ENCODE peak calls at places on chromosomes 1 and 21, in eight cellular contexts. U is mesenchymal stem cell, Q is HCT116, N is tibial nerve, Z is K562, K is kidney, I is adipocyte, M is lower leg skin. V is an unnamed sample.

GRCh38 chr21:35468991-35469390 is 419.9 kb upstream of the RUNX1 start:
- DNase-seq in I (peak; percentile 4), U (no peak), N (no peak), Z (no peak), Q (no peak), M (no peak), K (no peak), V (no peak)

GRCh38 chr1:119587328-119587727 is 60.7 kb downstream of the ZNF697 start:
- DNase-seq in U (peak; percentile 66), N (no peak), K (no peak), I (peak; percentile 66), Z (no peak), M (no peak), Q (no peak), V (no peak)

GRCh38 chr1:234543442-234544093 is 64.6 kb upstream of the TARBP1 start:
- DNase-seq in I (no peak), M (peak; percentile 72), Z (peak; percentile 39), U (no peak), K (no peak), N (no peak), Q (no peak), V (no peak)

GRCh38 chr1:106325600-106325999 is 730.9 kb upstream of the PRMT6 start:
- DNase-seq in U (no peak), I (no peak), K (no peak), N (no peak), Q (no peak), M (no peak), Z (no peak), V (no peak)

GRCh38 chr1:44377925-44378784 is 23.1 kb upstream of the ERI3 start:
- DNase-seq in U (peak; percentile 57), I (peak; percentile 83), K (no peak), Z (peak; percentile 64), M (peak; percentile 79), N (no peak), Q (peak; percentile 32), V (peak; percentile 62)

GRCh38 chr1:232207089-232207723 is 422.7 kb downstream of the SIPA1L2 start:
- DNase-seq in N (no peak), K (no peak), U (peak; percentile 36), Q (no peak), I (no peak), M (no peak), Z (no peak), V (no peak)

GRCh38 chr1:62299426-62300200 is 19.6 kb downstream of the KANK4 start:
- DNase-seq in U (no peak), Z (no peak), M (no peak), I (no peak), Q (no peak), K (no peak), N (peak; percentile 64), V (no peak)

GRCh38 chr1:170680428-170680827 is 16.5 kb downstream of the PRRX1 start:
- DNase-seq in N (no peak), U (no peak), I (peak; percentile 48), K (no peak), Q (no peak), M (no peak), Z (no peak), V (no peak)

GRCh38 chr1:35717911-35718476 is 690 bp downstream of the C1orf216 start:
- DNase-seq in M (peak; percentile 93), N (no peak), I (peak; percentile 91), K (peak; percentile 87), Q (peak; percentile 13), U (peak; percentile 84), Z (peak; percentile 77), V (peak; percentile 28)

GRCh38 chr1:94025383-94026340 is 95.3 kb downstream of the ABCA4 start:
- DNase-seq in Z (peak; percentile 48), U (peak; percentile 73), K (no peak), Q (peak; percentile 65), N (no peak), I (peak; percentile 94), M (no peak), V (peak; percentile 74)

GRCh38 chr1:89854140-89854539 is 33.3 kb downstream of the LRRC8D start:
- DNase-seq in Z (no peak), K (no peak), M (no peak), N (no peak), Q (no peak), U (no peak), I (no peak), V (no peak)

GRCh38 chr1:3785458-3786157 is 10.7 kb downstream of the LRRC47 start:
- DNase-seq in Q (no peak), U (peak; percentile 14), Z (peak; percentile 69), K (no peak), I (peak; percentile 28), M (no peak), N (no peak), V (peak; percentile 54)

GRCh38 chr21:32753818-32754610 is 17.5 kb downstream of the PAXBP1 start:
- DNase-seq in I (no peak), Q (no peak), Z (no peak), N (no peak), M (no peak), K (no peak), U (no peak), V (no peak)

GRCh38 chr1:42319871-42320484 is 15.1 kb downstream of the FOXJ3 start:
- DNase-seq in Z (no peak), I (no peak), U (peak; percentile 36), N (no peak), M (no peak), Q (no peak), K (no peak), V (no peak)

GRCh38 chr1:33709780-33710713 is 153.8 kb upstream of the HMGB4 start:
- DNase-seq in K (no peak), U (no peak), M (peak; percentile 31), Q (no peak), I (peak; percentile 25), Z (no peak), N (no peak), V (no peak)

GRCh38 chr1:23624440-23624839 is 65.1 kb upstream of the ID3 start:
- DNase-seq in U (no peak), Q (no peak), M (no peak), K (no peak), I (no peak), N (no peak), Z (no peak), V (no peak)

GRCh38 chr1:58251415-58252073 is 295.0 kb downstream of the OMA1 start:
- DNase-seq in K (no peak), N (no peak), I (no peak), U (no peak), Q (peak; percentile 7), M (no peak), Z (peak; percentile 50), V (no peak)

GRCh38 chr1:7408771-7409150 is 362.3 kb upstream of the VAMP3 start:
- DNase-seq in N (no peak), K (peak; percentile 41), M (peak; percentile 76), Q (no peak), Z (no peak), U (no peak), I (no peak), V (no peak)

GRCh38 chr1:29832936-29833335 is 596.6 kb downstream of the PTPRU start:
- DNase-seq in N (no peak), M (peak; percentile 71), Z (no peak), Q (no peak), I (no peak), U (no peak), K (no peak), V (no peak)

GRCh38 chr1:185074307-185074706 is 28.9 kb downstream of the RNF2 start:
- DNase-seq in U (peak; percentile 17), N (no peak), Z (no peak), K (no peak), Q (no peak), M (no peak), I (no peak), V (peak; percentile 16)

GRCh38 chr1:31985430-31985829 is 28.2 kb upstream of the KHDRBS1 start:
- DNase-seq in K (no peak), N (no peak), U (no peak), I (no peak), Z (no peak), Q (no peak), M (no peak), V (no peak)
- H3K4me3 ChIP-seq in K (no peak overlapping the region), N (no peak overlapping the region), U (no peak overlapping the region), I (no peak overlapping the region), Z (no peak overlapping the region), Q (no peak overlapping the region), M (no peak overlapping the region), V (no peak overlapping the region)

GRCh38 chr1:109495738-109496137 is 1.8 kb downstream of the CYB561D1 start:
- DNase-seq in K (no peak), Z (no peak), N (no peak), M (no peak), Q (no peak), I (no peak), U (no peak), V (no peak)
- H3K4me3 ChIP-seq in K (no peak overlapping the region), Z (no peak overlapping the region), N (no peak overlapping the region), M (no peak overlapping the region), Q (no peak overlapping the region), I (no peak overlapping the region), U (no peak overlapping the region), V (no peak overlapping the region)

DNA sequence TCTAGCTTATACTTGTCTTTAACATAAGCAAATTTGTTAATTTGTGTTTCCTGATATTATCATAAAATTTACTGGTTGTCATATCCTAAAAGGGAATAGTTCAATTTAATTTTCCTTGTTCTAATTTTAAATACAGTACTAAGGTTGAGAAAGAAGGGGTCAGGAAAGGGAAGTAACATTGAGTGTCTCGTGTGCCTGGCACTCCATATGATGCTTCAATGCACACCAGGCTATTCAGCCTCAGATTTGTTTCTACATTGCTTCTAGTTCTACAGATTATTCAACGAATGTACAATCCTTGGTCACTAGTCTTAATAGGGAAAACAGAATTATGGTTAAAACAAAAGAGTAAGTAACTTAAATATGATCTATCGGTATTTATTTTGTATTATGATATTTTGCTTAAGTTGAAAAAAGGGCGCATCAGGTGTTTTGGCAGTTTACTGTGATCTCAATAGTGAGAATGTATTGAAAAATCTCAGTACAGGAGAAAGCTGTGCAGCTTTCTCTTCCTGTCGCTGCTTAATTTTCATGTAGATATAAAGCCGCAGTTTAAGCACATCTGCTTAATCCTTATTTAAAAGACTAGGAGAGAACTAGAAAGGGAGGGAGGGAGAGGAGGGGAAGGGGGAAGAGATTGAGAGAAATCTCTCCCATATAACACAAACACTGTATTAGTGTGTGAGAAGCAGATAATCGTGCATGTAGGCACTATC is 13.0 kb downstream of the PTPRC start:
- DNase-seq in N (no peak), U (no peak), I (no peak), K (no peak), M (no peak), Z (no peak), Q (no peak), V (no peak)
- H3K4me3 ChIP-seq in N (no peak overlapping the region), U (no peak overlapping the region), I (no peak overlapping the region), K (no peak overlapping the region), M (no peak overlapping the region), Z (no peak overlapping the region), Q (no peak overlapping the region), V (no peak overlapping the region)

DNA sequence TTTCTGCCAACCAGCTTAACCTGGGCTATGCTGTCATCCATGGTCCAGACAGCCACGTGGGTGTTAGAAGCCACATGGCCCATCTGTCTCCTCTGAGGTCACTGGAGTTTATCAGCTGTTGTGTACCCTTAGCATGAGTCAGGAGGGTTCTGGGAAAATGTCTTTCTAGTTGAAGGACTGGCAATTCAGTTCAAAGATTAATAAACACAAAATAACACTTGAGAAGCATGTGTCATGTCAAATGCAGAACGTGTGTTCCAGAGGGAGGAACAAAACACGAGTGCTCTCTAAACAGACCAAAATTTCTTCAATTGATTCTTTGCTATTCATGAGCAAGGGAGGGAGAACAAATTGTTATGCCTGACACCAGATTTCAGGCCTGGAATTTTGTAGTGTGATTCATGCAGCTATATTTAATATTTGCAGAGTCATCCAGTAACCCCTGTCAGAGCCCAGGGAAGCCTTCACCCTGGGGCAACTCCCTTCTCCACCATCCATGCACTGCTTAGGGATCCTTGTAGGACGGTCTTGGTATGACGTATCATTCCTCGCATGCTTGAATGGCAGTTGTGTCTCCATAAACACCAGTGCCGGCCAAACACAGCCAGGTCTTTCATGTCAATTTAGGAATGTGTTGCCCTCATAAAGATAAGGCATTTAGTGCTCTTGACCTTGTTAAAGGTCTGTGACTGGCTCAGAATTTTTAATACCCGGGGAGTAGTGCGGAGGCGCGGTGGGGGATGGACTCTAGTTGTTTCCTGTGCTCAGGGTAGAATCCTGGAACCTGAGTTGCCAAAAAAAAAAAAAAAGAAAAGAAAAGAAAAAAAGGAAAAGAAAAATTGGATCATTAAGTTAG is 27.7 kb upstream of the DYRK1A start:
- DNase-seq in N (no peak), M (no peak), Z (peak; percentile 71), Q (peak; percentile 61), U (peak; percentile 92), K (peak; percentile 73), I (peak; percentile 95), V (peak; percentile 97)
- H3K4me3 ChIP-seq in N (no peak overlapping the region), M (no peak overlapping the region), Z (no peak overlapping the region), Q (peak overlapping the region; percentile 22), U (no peak overlapping the region), K (no peak overlapping the region), I (peak overlapping the region; percentile 28), V (no peak overlapping the region)

V was measured in epithelial cell of esophagus.